ENCODE peak calls at places on chromosomes 2 and 18, in four cellular contexts. A, P, U and Y are unnamed samples.

GRCh38 chr18:36255072-36255708 is 42.3 kb upstream of the FHOD3 start:
- DNase-seq in A (no peak), P (peak; percentile 36), U (no peak), Y (no peak)

GRCh38 chr2:107595749-107596148 is 230.9 kb upstream of the RGPD4 start:
- DNase-seq in A (no peak), P (no peak), U (peak; percentile 84), Y (peak; percentile 78)

GRCh38 chr18:74488864-74489263 is 7.3 kb upstream of the CNDP2 start:
- DNase-seq in A (no peak), P (no peak), U (no peak), Y (no peak)

GRCh38 chr2:26477911-26478253 is at the start of gene OTOF:
- DNase-seq in A (no peak), P (no peak), U (peak; percentile 68), Y (peak; percentile 48)

GRCh38 chr2:21052044-21052443 is 8.2 kb upstream of the APOB start:
- DNase-seq in A (no peak), P (no peak), U (no peak), Y (no peak)

GRCh38 chr18:78728301-78729098 is 251.1 kb upstream of the SALL3 start:
- DNase-seq in A (peak; percentile 17), P (no peak), U (no peak), Y (no peak)

GRCh38 chr2:41782306-41783158 is 265.3 kb upstream of the PKDCC start:
- DNase-seq in A (no peak), P (peak; percentile 37), U (peak; percentile 30), Y (peak; percentile 35)

GRCh38 chr2:85089464-85090072 is 43.6 kb upstream of the TCF7L1 start:
- DNase-seq in A (peak; percentile 44), P (no peak), U (no peak), Y (no peak)

GRCh38 chr2:26720322-26721166 is 28.0 kb downstream of the KCNK3 start:
- DNase-seq in A (no peak), P (no peak), U (peak; percentile 82), Y (peak; percentile 91)

GRCh38 chr2:173126819-173127218 is 51.2 kb downstream of the MAP3K20 start:
- DNase-seq in A (no peak), P (no peak), U (peak; percentile 62), Y (peak; percentile 58)

GRCh38 chr2:202831241-202831997 is 40.1 kb downstream of the ICA1L start:
- DNase-seq in A (peak; percentile 52), P (peak; percentile 17), U (peak; percentile 61), Y (peak; percentile 61)

GRCh38 chr2:71469403-71470398 is 16.3 kb downstream of the DYSF start:
- DNase-seq in A (no peak), P (no peak), U (no peak), Y (no peak)

GRCh38 chr2:85772019-85772745 is 18.4 kb downstream of the ATOH8 start:
- DNase-seq in A (peak; percentile 65), P (peak; percentile 52), U (peak; percentile 100), Y (peak; percentile 100)

GRCh38 chr18:48548404-48548771 is 9.6 kb downstream of the CTIF start:
- DNase-seq in A (no peak), P (no peak), U (no peak), Y (peak; percentile 81)

GRCh38 chr2:58156780-58157179 is 84.3 kb downstream of the FANCL start:
- DNase-seq in A (no peak), P (no peak), U (peak; percentile 53), Y (no peak)

GRCh38 chr18:48621815-48622555 is 83.2 kb downstream of the CTIF start:
- DNase-seq in A (no peak), P (no peak), U (peak; percentile 29), Y (no peak)

GRCh38 chr2:64692401-64692800 is 38.7 kb upstream of the SERTAD2 start:
- DNase-seq in A (no peak), P (no peak), U (peak; percentile 86), Y (peak; percentile 24)

GRCh38 chr2:42957109-42958035 is 165.0 kb upstream of the HAAO start:
- DNase-seq in A (no peak), P (no peak), U (peak; percentile 55), Y (no peak)

DNA sequence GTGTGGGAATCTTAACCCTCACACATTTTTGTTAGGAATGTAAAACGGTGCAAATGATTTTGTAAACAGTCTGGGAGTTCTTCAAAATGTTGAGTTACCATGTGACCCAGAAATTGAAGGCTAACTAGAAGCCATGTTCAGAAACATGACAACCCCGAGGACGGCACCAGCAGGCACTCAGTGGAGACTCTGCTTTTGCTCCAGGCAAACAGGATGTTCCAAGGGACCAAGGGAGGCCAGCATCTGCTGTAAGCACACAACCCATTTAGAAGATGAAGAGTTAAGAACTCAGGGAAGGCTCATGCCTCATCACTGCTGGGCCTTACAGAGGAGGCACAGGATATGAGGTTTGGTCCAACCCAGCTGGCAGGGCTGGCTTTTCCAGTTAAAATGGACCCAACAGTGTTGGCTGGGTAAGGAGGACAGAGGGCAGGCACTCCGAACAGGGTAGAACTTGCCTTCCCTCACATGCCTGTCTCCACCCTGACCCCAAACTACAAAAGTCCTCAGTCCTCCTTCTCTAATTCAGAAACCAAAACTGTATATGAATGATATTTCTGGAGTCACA is 23.6 kb downstream of the PARD6G start:
- DNase-seq in A (no peak), P (no peak), U (no peak), Y (no peak)
- H3K14ac ChIP-seq in A (no peak overlapping the region), P (peak overlapping the region; percentile 89), U (no peak overlapping the region), Y (no peak overlapping the region)

DNA sequence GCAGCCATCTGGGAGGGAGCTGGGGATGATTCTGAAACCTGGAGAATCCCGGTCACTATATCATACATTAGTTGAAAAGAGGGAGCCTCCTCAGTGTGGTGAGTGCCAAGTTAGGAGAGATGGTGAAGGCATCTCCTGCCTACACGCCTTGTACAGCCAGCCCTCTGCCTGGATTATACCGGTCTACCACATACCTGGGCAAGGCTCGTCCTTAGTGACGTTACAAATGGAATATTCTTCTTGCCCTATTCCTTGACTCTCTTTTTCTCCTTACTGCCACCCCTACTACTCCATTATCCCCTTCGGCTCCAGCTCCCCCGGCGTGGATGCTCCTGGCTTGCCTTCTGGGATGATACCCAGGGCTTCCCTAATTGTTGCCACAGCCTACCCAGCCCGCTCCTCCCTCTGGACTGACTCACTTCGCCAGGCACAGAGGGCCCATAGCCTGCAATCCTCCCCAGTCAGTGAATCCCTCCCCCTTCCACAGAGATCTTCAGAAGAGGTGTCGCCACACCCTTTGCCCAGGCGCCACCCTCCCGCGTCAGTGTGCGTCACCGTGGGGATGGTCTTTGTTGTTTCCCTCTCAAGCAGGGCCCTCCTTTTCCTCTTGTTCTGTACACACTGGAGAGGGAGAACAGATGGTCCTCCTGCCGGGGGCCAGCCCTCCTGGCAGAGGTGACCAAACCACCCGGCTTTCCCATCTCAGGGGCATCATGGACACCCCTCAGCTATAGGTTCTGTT is 115.2 kb upstream of the EPAS1 start:
- DNase-seq in A (no peak), P (no peak), U (no peak), Y (no peak)
- H3K14ac ChIP-seq in A (no peak overlapping the region), P (no peak overlapping the region), U (peak overlapping the region; percentile 6), Y (no peak overlapping the region)

GRCh38 chr2:240250985-240251847 is 110.8 kb upstream of the OTOS start:
- DNase-seq in A (peak; percentile 78), P (peak; percentile 38), U (peak; percentile 89), Y (peak; percentile 92)

GRCh38 chr2:240248981-240249422 is 108.5 kb upstream of the OTOS start:
- DNase-seq in A (peak; percentile 23), P (no peak), U (no peak), Y (no peak)

GRCh38 chr2:240249423-240250149 is 109.1 kb upstream of the OTOS start:
- DNase-seq in A (peak; percentile 29), P (no peak), U (no peak), Y (no peak)

GRCh38 chr2:240251848-240252190 is 111.4 kb upstream of the OTOS start:
- DNase-seq in A (no peak), P (no peak), U (no peak), Y (no peak)

GRCh38 chr2:240250150-240250984 is 109.9 kb upstream of the OTOS start:
- DNase-seq in A (peak; percentile 71), P (no peak), U (no peak), Y (no peak)
- H3K14ac ChIP-seq in A (no peak overlapping the region), P (no peak overlapping the region), U (no peak overlapping the region), Y (no peak overlapping the region)

GRCh38 chr2:219598308-219599078 is 836 bp downstream of the STK11IP start:
- DNase-seq in A (no peak), P (no peak), U (no peak), Y (no peak)

GRCh38 chr2:219595250-219595649 is 2.4 kb upstream of the STK11IP start:
- DNase-seq in A (no peak), P (no peak), U (peak; percentile 27), Y (peak; percentile 12)

GRCh38 chr2:219593154-219593553 is 4.5 kb upstream of the STK11IP start:
- DNase-seq in A (no peak), P (no peak), U (no peak), Y (no peak)

GRCh38 chr2:219597552-219598307 is at the start of gene STK11IP:
- DNase-seq in A (peak; percentile 98), P (peak; percentile 94), U (peak; percentile 96), Y (peak; percentile 98)

DNA sequence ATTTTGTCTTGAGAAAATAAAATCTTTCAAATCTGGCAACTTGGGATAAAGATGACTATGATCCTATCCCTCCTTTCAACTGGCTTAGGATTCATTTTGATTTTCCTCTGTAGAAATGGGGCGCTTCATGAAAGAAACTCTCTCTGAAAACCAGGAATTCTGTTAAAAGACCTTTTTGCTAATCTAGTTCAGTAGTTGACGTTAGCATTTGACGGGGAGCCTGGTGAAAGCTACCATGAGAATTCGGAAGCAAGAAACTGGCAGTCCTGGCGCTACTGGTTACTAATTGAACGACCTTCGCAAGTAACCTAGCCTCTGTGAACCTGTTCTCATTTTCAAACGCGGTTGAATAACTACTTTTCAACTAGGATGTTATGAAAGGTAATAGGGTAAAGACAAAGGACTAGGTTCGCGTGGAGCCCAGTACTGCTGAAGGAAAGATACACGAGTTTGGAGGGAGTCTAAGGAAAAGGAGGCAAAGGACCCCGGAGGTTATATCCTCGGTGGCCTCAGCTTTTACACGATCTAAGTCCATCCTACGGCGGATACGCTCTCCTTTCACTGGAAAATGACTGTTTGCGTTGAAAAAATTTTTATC is 604 bp upstream of the STK11IP start:
- DNase-seq in A (no peak), P (no peak), U (peak; percentile 12), Y (no peak)
- H3K14ac ChIP-seq in A (peak overlapping the region; percentile 83), P (no peak overlapping the region), U (peak overlapping the region; percentile 77), Y (no peak overlapping the region)

GRCh38 chr2:62704654-62705006 is 883 bp upstream of the EHBP1 start:
- DNase-seq in A (no peak), P (no peak), U (no peak), Y (no peak)
- H3K14ac ChIP-seq in A (no peak overlapping the region), P (no peak overlapping the region), U (peak overlapping the region; percentile 89), Y (no peak overlapping the region)

GRCh38 chr2:62457555-62457954 is 48.4 kb downstream of the TMEM17 start:
- DNase-seq in A (no peak), P (no peak), U (no peak), Y (no peak)
- H3K14ac ChIP-seq in A (peak overlapping the region; percentile 89), P (no peak overlapping the region), U (peak overlapping the region; percentile 89), Y (no peak overlapping the region)

DNA sequence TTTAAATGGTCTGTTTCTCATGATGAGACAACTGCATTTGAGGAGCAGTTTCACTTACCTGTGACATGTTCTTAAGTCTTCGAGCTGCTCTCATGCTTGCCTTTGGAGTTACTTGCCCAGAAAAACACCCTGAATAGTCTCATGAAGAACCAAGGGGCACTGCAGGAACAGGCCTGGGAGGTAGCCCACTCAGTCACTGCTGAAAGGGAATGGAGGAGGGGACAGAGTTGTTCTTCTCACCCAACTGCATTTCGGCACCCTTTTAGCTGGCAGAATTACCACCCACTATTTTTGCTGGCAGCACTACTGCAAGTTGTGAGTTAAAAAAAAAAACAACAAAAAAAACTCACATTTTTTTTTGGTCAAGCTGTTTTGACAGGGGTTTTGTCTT is 181.9 kb downstream of the PTPRM start:
- DNase-seq in A (no peak), P (no peak), U (no peak), Y (no peak)
- H3K14ac ChIP-seq in A (no peak overlapping the region), P (no peak overlapping the region), U (no peak overlapping the region), Y (no peak overlapping the region)

GRCh38 chr2:214808961-214809750 is at the start of gene BARD1:
- DNase-seq in A (peak; percentile 49), P (peak; percentile 37), U (peak; percentile 43), Y (peak; percentile 74)
- H3K14ac ChIP-seq in A (peak within 1 kb of the TSS; percentile 86), P (no peak within 1 kb of the TSS), U (peak within 1 kb of the TSS; percentile 53), Y (no peak within 1 kb of the TSS)